ENCODE peak calls at places on chromosomes 13 and 19, in nine cellular contexts. A, V, X, M, Q, S, F, D and R are unnamed samples.
A peak's percentile ranks its signal among the peaks of the same experiment; 100 is the strongest.

GRCh38 chr19:16288544-16288943 is 36.1 kb upstream of the KLF2 start:
- DNase-seq in A (no peak), V (no peak), X (no peak), M (no peak), Q (no peak), S (peak; percentile 39), F (no peak), D (no peak), R (peak; percentile 43)

GRCh38 chr13:79989251-79989661 is 351.7 kb downstream of the SPRY2 start:
- DNase-seq in A (no peak), V (no peak), X (no peak), M (no peak), Q (no peak), S (peak; percentile 70), F (peak; percentile 61), D (no peak), R (no peak)

GRCh38 chr13:99626461-99627082 is 125.3 kb downstream of the TM9SF2 start:
- DNase-seq in A (no peak), V (no peak), X (no peak), M (no peak), Q (no peak), S (peak; percentile 57), F (no peak), D (peak; percentile 72), R (no peak)

GRCh38 chr19:51514866-51515481 is 13.4 kb upstream of the SIGLEC12 start:
- DNase-seq in A (no peak), V (no peak), X (peak; percentile 51), M (no peak), Q (no peak), S (peak; percentile 51), F (peak; percentile 55), D (peak; percentile 36), R (peak; percentile 85)

GRCh38 chr19:47445937-47446402 is 25.7 kb downstream of the SLC8A2 start:
- DNase-seq in A (peak; percentile 49), V (peak; percentile 42), X (peak; percentile 62), M (peak; percentile 40), Q (peak; percentile 65), S (peak; percentile 32), F (no peak), D (no peak), R (peak; percentile 59)

GRCh38 chr19:19098703-19099632 is 35.2 kb downstream of the SLC25A42 start:
- DNase-seq in A (no peak), V (no peak), X (no peak), M (no peak), Q (no peak), S (no peak), F (no peak), D (no peak), R (no peak)

GRCh38 chr13:83057119-83057518 is 825.2 kb downstream of the SLITRK1 start:
- DNase-seq in A (no peak), V (no peak), X (no peak), M (no peak), Q (no peak), S (peak; percentile 53), F (no peak), D (no peak), R (no peak)

GRCh38 chr13:48942131-48942530 is 33.6 kb upstream of the FNDC3A start:
- DNase-seq in A (no peak), V (no peak), X (no peak), M (no peak), Q (no peak), S (peak; percentile 59), F (no peak), D (peak; percentile 36), R (no peak)

GRCh38 chr13:114090476-114090875 is 41.9 kb downstream of the RASA3 start:
- DNase-seq in A (no peak), V (no peak), X (no peak), M (no peak), Q (no peak), S (no peak), F (no peak), D (no peak), R (no peak)

GRCh38 chr13:37701972-37702371 is 103.4 kb upstream of the POSTN start:
- DNase-seq in A (no peak), V (no peak), X (no peak), M (no peak), Q (no peak), S (peak; percentile 98), F (peak; percentile 50), D (peak; percentile 98), R (no peak)

GRCh38 chr13:99153219-99153618 is 47.4 kb upstream of the UBAC2 start:
- DNase-seq in A (no peak), V (no peak), X (no peak), M (no peak), Q (no peak), S (no peak), F (no peak), D (no peak), R (no peak)

GRCh38 chr13:111469916-111470506 is 149.6 kb downstream of the TEX29 start:
- DNase-seq in A (no peak), V (no peak), X (no peak), M (no peak), Q (no peak), S (no peak), F (no peak), D (no peak), R (no peak)

GRCh38 chr19:18153555-18154134 is 682 bp downstream of the PIK3R2 start:
- DNase-seq in A (peak; percentile 31), V (no peak), X (no peak), M (peak; percentile 40), Q (peak; percentile 66), S (peak; percentile 18), F (no peak), D (no peak), R (no peak)

GRCh38 chr19:18677156-18677555 is 6.3 kb upstream of the CRTC1 start:
- DNase-seq in A (no peak), V (no peak), X (no peak), M (no peak), Q (no peak), S (no peak), F (no peak), D (no peak), R (no peak)

GRCh38 chr13:80716610-80717081 is 375.7 kb upstream of the SPRY2 start:
- DNase-seq in A (no peak), V (peak; percentile 39), X (no peak), M (no peak), Q (peak; percentile 49), S (no peak), F (no peak), D (no peak), R (peak; percentile 9)

GRCh38 chr13:58620171-58620570 is 988.6 kb downstream of the PCDH17 start:
- DNase-seq in A (no peak), V (no peak), X (no peak), M (no peak), Q (no peak), S (no peak), F (peak; percentile 72), D (no peak), R (no peak)

GRCh38 chr19:30109565-30109964 is 167.5 kb downstream of the URI1 start:
- DNase-seq in A (no peak), V (no peak), X (no peak), M (no peak), Q (no peak), S (no peak), F (no peak), D (no peak), R (no peak)

GRCh38 chr19:33431986-33432385 is 58.5 kb downstream of the CEBPG start:
- DNase-seq in A (no peak), V (no peak), X (no peak), M (no peak), Q (peak; percentile 30), S (no peak), F (no peak), D (no peak), R (no peak)

GRCh38 chr13:76725211-76725610 is 161.0 kb downstream of the KCTD12 start:
- DNase-seq in A (no peak), V (no peak), X (no peak), M (no peak), Q (no peak), S (peak; percentile 7), F (no peak), D (peak; percentile 30), R (no peak)

GRCh38 chr13:52356327-52356726 is 49.6 kb downstream of the THSD1 start:
- DNase-seq in A (no peak), V (no peak), X (no peak), M (no peak), Q (no peak), S (peak; percentile 81), F (peak; percentile 78), D (peak; percentile 19), R (no peak)

GRCh38 chr13:86585826-86586225 is 786.6 kb upstream of the SLITRK6 start:
- DNase-seq in A (no peak), V (no peak), X (no peak), M (no peak), Q (no peak), S (no peak), F (no peak), D (no peak), R (no peak)

GRCh38 chr13:85693889-85694511 is 105.2 kb downstream of the SLITRK6 start:
- DNase-seq in A (no peak), V (no peak), X (peak; percentile 84), M (no peak), Q (no peak), S (peak; percentile 12), F (peak; percentile 34), D (peak; percentile 35), R (no peak)

GRCh38 chr19:588758-589692 is 656 bp upstream of the HCN2 start:
- DNase-seq in A (no peak), V (no peak), X (no peak), M (no peak), Q (no peak), S (no peak), F (no peak), D (no peak), R (no peak)

GRCh38 chr13:21071894-21072293 is 10.5 kb upstream of the LATS2 start:
- DNase-seq in A (no peak), V (no peak), X (no peak), M (no peak), Q (no peak), S (no peak), F (no peak), D (no peak), R (peak; percentile 22)

GRCh38 chr19:33268162-33268991 is 34.0 kb downstream of the CEBPA start:
- DNase-seq in A (no peak), V (no peak), X (peak; percentile 20), M (no peak), Q (peak; percentile 67), S (no peak), F (no peak), D (no peak), R (peak; percentile 55)

GRCh38 chr13:113802090-113802531 is 43.1 kb downstream of the TMEM255B start:
- DNase-seq in A (no peak), V (peak; percentile 52), X (no peak), M (no peak), Q (peak; percentile 67), S (peak; percentile 82), F (peak; percentile 89), D (peak; percentile 54), R (no peak)

GRCh38 chr19:19096641-19097627 is 33.1 kb downstream of the SLC25A42 start:
- DNase-seq in A (no peak), V (no peak), X (no peak), M (no peak), Q (no peak), S (no peak), F (no peak), D (no peak), R (no peak)

GRCh38 chr19:41239363-41239762 is 20.3 kb downstream of the AXL start:
- DNase-seq in A (no peak), V (no peak), X (no peak), M (no peak), Q (no peak), S (no peak), F (no peak), D (no peak), R (no peak)

GRCh38 chr19:50204811-50205675 is 1.6 kb downstream of the MYH14 start:
- DNase-seq in A (no peak), V (peak; percentile 83), X (no peak), M (peak; percentile 65), Q (no peak), S (no peak), F (peak; percentile 88), D (no peak), R (no peak)

GRCh38 chr19:6018786-6019185 is 40.8 kb upstream of the RANBP3 start:
- DNase-seq in A (no peak), V (no peak), X (no peak), M (no peak), Q (peak; percentile 45), S (no peak), F (peak; percentile 53), D (no peak), R (no peak)

GRCh38 chr13:80390338-80390737 is 49.4 kb upstream of the SPRY2 start:
- DNase-seq in A (no peak), V (no peak), X (no peak), M (no peak), Q (no peak), S (no peak), F (no peak), D (no peak), R (no peak)